ENCODE peak calls at places on chromosomes 11 and 22, in seven cellular contexts. One of them, this sample, is unnamed. For H3K4me1, the result is how much of the 10 kb centered on the place peaks cover.

GRCh38 chr11:70586261-70587094 is 188.1 kb downstream of the CTTN start:
- DNase-seq in kidney: peak
- DNase-seq in tibial artery: peak
- DNase-seq in CD8-positive, alpha-beta T cell: no peak
- DNase-seq in neuronal stem cell: no peak
- DNase-seq in body of pancreas: no peak
- DNase-seq in adrenal gland: no peak
- DNase-seq in this sample: no peak

GRCh38 chr11:131064373-131064991 is 148.2 kb upstream of the SNX19 start:
- DNase-seq in kidney: peak
- DNase-seq in tibial artery: no peak
- DNase-seq in CD8-positive, alpha-beta T cell: no peak
- DNase-seq in neuronal stem cell: peak
- DNase-seq in body of pancreas: peak
- DNase-seq in adrenal gland: peak
- DNase-seq in this sample: peak

GRCh38 chr22:35766654-35767580 is 49.2 kb downstream of the APOL5 start:
- DNase-seq in kidney: no peak
- DNase-seq in tibial artery: no peak
- DNase-seq in CD8-positive, alpha-beta T cell: no peak
- DNase-seq in neuronal stem cell: peak
- DNase-seq in body of pancreas: no peak
- DNase-seq in adrenal gland: no peak
- DNase-seq in this sample: peak

GRCh38 chr22:22870577-22871398 is 16.8 kb upstream of the IGLL5 start:
- DNase-seq in kidney: no peak
- DNase-seq in tibial artery: no peak
- DNase-seq in CD8-positive, alpha-beta T cell: no peak
- DNase-seq in neuronal stem cell: no peak
- DNase-seq in body of pancreas: no peak
- DNase-seq in adrenal gland: no peak
- DNase-seq in this sample: no peak

GRCh38 chr11:127308291-127308690 is 307.7 kb upstream of the KIRREL3 start:
- DNase-seq in kidney: no peak
- DNase-seq in tibial artery: no peak
- DNase-seq in CD8-positive, alpha-beta T cell: no peak
- DNase-seq in neuronal stem cell: no peak
- DNase-seq in body of pancreas: no peak
- DNase-seq in adrenal gland: no peak
- DNase-seq in this sample: no peak

GRCh38 chr11:3153291-3153861 is 11.7 kb downstream of the OSBPL5 start:
- DNase-seq in kidney: peak
- DNase-seq in tibial artery: peak
- DNase-seq in CD8-positive, alpha-beta T cell: no peak
- DNase-seq in neuronal stem cell: no peak
- DNase-seq in body of pancreas: no peak
- DNase-seq in adrenal gland: peak
- DNase-seq in this sample: no peak

GRCh38 chr11:93611836-93612677 is 49.4 kb upstream of the CEP295 start:
- DNase-seq in kidney: no peak
- DNase-seq in tibial artery: no peak
- DNase-seq in CD8-positive, alpha-beta T cell: no peak
- DNase-seq in neuronal stem cell: no peak
- DNase-seq in body of pancreas: peak
- DNase-seq in adrenal gland: no peak
- DNase-seq in this sample: no peak

GRCh38 chr11:114250993-114251796 is 45.0 kb upstream of the NNMT start:
- DNase-seq in kidney: no peak
- DNase-seq in tibial artery: no peak
- DNase-seq in CD8-positive, alpha-beta T cell: no peak
- DNase-seq in neuronal stem cell: no peak
- DNase-seq in body of pancreas: no peak
- DNase-seq in adrenal gland: peak
- DNase-seq in this sample: no peak

GRCh38 chr11:107916671-107917241 is 11.5 kb upstream of the RAB39A start:
- DNase-seq in kidney: no peak
- DNase-seq in tibial artery: no peak
- DNase-seq in CD8-positive, alpha-beta T cell: no peak
- DNase-seq in neuronal stem cell: no peak
- DNase-seq in body of pancreas: no peak
- DNase-seq in adrenal gland: peak
- DNase-seq in this sample: peak

GRCh38 chr22:20395181-20395896 is 1.4 kb downstream of the ZNF74 start:
- DNase-seq in kidney: no peak
- DNase-seq in tibial artery: peak
- DNase-seq in CD8-positive, alpha-beta T cell: no peak
- DNase-seq in neuronal stem cell: no peak
- DNase-seq in body of pancreas: no peak
- DNase-seq in adrenal gland: no peak
- DNase-seq in this sample: no peak

GRCh38 chr11:130407978-130408377 is 20.4 kb downstream of the ADAMTS8 start:
- DNase-seq in kidney: no peak
- DNase-seq in tibial artery: peak
- DNase-seq in CD8-positive, alpha-beta T cell: no peak
- DNase-seq in neuronal stem cell: no peak
- DNase-seq in body of pancreas: no peak
- DNase-seq in adrenal gland: peak
- DNase-seq in this sample: no peak

GRCh38 chr11:78961186-78961782 is 386.6 kb upstream of the NARS2 start:
- DNase-seq in kidney: no peak
- DNase-seq in tibial artery: no peak
- DNase-seq in CD8-positive, alpha-beta T cell: no peak
- DNase-seq in neuronal stem cell: peak
- DNase-seq in body of pancreas: peak
- DNase-seq in adrenal gland: no peak
- DNase-seq in this sample: no peak

GRCh38 chr11:62842171-62842717 is 2.9 kb upstream of the WDR74 start:
- DNase-seq in kidney: peak
- DNase-seq in tibial artery: peak
- DNase-seq in CD8-positive, alpha-beta T cell: peak
- DNase-seq in neuronal stem cell: no peak
- DNase-seq in body of pancreas: peak
- DNase-seq in adrenal gland: peak
- DNase-seq in this sample: peak

GRCh38 chr11:59815754-59816153 is 5.2 kb upstream of the MRPL16 start:
- DNase-seq in kidney: no peak
- DNase-seq in tibial artery: no peak
- DNase-seq in CD8-positive, alpha-beta T cell: no peak
- DNase-seq in neuronal stem cell: no peak
- DNase-seq in body of pancreas: no peak
- DNase-seq in adrenal gland: no peak
- DNase-seq in this sample: no peak

GRCh38 chr22:21984793-21985192 is 2.2 kb upstream of the TOP3B start:
- DNase-seq in kidney: peak
- DNase-seq in tibial artery: no peak
- DNase-seq in CD8-positive, alpha-beta T cell: no peak
- DNase-seq in neuronal stem cell: peak
- DNase-seq in body of pancreas: no peak
- DNase-seq in adrenal gland: no peak
- DNase-seq in this sample: no peak

GRCh38 chr11:471468-472145 is 21.5 kb downstream of the PTDSS2 start:
- DNase-seq in kidney: no peak
- DNase-seq in tibial artery: no peak
- DNase-seq in CD8-positive, alpha-beta T cell: no peak
- DNase-seq in neuronal stem cell: no peak
- DNase-seq in body of pancreas: no peak
- DNase-seq in adrenal gland: no peak
- DNase-seq in this sample: no peak

GRCh38 chr11:123188508-123189165 is 6.4 kb downstream of the CLMP start:
- DNase-seq in kidney: no peak
- DNase-seq in tibial artery: no peak
- DNase-seq in CD8-positive, alpha-beta T cell: no peak
- DNase-seq in neuronal stem cell: no peak
- DNase-seq in body of pancreas: no peak
- DNase-seq in adrenal gland: no peak
- DNase-seq in this sample: peak

GRCh38 chr22:20563941-20564371 is 56.5 kb downstream of the MED15 start:
- DNase-seq in kidney: no peak
- DNase-seq in tibial artery: no peak
- DNase-seq in CD8-positive, alpha-beta T cell: no peak
- DNase-seq in neuronal stem cell: no peak
- DNase-seq in body of pancreas: no peak
- DNase-seq in adrenal gland: no peak
- DNase-seq in this sample: no peak

GRCh38 chr11:2276999-2277328 is 6.6 kb upstream of the ASCL2 start:
- DNase-seq in kidney: peak
- DNase-seq in tibial artery: no peak
- DNase-seq in CD8-positive, alpha-beta T cell: no peak
- DNase-seq in neuronal stem cell: no peak
- DNase-seq in body of pancreas: no peak
- DNase-seq in adrenal gland: no peak
- DNase-seq in this sample: no peak

GRCh38 chr22:22770280-22770871 is 117.2 kb upstream of the IGLL5 start:
- DNase-seq in kidney: peak
- DNase-seq in tibial artery: peak
- DNase-seq in CD8-positive, alpha-beta T cell: peak
- DNase-seq in neuronal stem cell: peak
- DNase-seq in body of pancreas: peak
- DNase-seq in adrenal gland: peak
- DNase-seq in this sample: peak

GRCh38 chr11:126834149-126834548 is 166.4 kb downstream of the KIRREL3 start:
- DNase-seq in kidney: no peak
- DNase-seq in tibial artery: no peak
- DNase-seq in CD8-positive, alpha-beta T cell: no peak
- DNase-seq in neuronal stem cell: no peak
- DNase-seq in body of pancreas: no peak
- DNase-seq in adrenal gland: no peak
- DNase-seq in this sample: no peak

GRCh38 chr11:13970986-13971385 is 8.5 kb downstream of the SPON1 start:
- DNase-seq in kidney: peak
- DNase-seq in tibial artery: no peak
- DNase-seq in CD8-positive, alpha-beta T cell: no peak
- DNase-seq in neuronal stem cell: no peak
- DNase-seq in body of pancreas: no peak
- DNase-seq in adrenal gland: no peak
- DNase-seq in this sample: peak

GRCh38 chr11:48169259-48169658 is 47.4 kb upstream of the OR4B1 start:
- DNase-seq in kidney: no peak
- DNase-seq in tibial artery: no peak
- DNase-seq in CD8-positive, alpha-beta T cell: no peak
- DNase-seq in neuronal stem cell: no peak
- DNase-seq in body of pancreas: no peak
- DNase-seq in adrenal gland: no peak
- DNase-seq in this sample: no peak

DNA sequence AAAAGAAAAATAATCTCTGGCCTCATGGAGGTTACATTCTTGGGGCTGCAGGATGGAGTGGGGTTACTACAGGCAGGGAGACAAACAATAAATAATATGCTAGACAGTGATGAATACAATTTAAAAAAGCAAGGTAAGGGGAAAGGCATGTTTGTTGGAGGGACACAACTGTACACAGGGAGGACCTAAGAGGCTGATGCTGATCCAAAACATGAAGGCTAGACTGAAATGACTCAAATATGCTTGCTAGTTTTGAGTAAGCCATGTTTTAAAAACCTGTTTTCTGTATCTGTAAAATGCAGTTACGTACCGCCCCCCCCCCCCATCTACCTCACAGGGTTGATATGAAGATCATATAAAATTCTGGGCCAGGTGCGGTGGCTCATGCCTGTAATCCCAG is 44.0 kb downstream of the EIF4ENIF1 start:
- DNase-seq in kidney: no peak
- DNase-seq in tibial artery: no peak
- DNase-seq in CD8-positive, alpha-beta T cell: no peak
- DNase-seq in neuronal stem cell: no peak
- DNase-seq in body of pancreas: no peak
- DNase-seq in adrenal gland: no peak
- DNase-seq in this sample: no peak
- H3K4me1 ChIP-seq in kidney: under half
- H3K4me1 ChIP-seq in tibial artery: under half
- H3K4me1 ChIP-seq in CD8-positive, alpha-beta T cell: under half
- H3K4me1 ChIP-seq in neuronal stem cell: under half
- H3K4me1 ChIP-seq in body of pancreas: under half
- H3K4me1 ChIP-seq in adrenal gland: under half
- H3K4me1 ChIP-seq in this sample: under half

GRCh38 chr22:33542722-33543121 is 377.6 kb downstream of the LARGE1 start:
- DNase-seq in kidney: no peak
- DNase-seq in tibial artery: no peak
- DNase-seq in CD8-positive, alpha-beta T cell: no peak
- DNase-seq in neuronal stem cell: peak
- DNase-seq in body of pancreas: no peak
- DNase-seq in adrenal gland: no peak
- DNase-seq in this sample: no peak
- H3K4me1 ChIP-seq in kidney: under half
- H3K4me1 ChIP-seq in tibial artery: under half
- H3K4me1 ChIP-seq in CD8-positive, alpha-beta T cell: under half
- H3K4me1 ChIP-seq in neuronal stem cell: under half
- H3K4me1 ChIP-seq in body of pancreas: under half
- H3K4me1 ChIP-seq in adrenal gland: under half
- H3K4me1 ChIP-seq in this sample: under half

GRCh38 chr11:21707116-21707769 is 485.6 kb upstream of the ANO5 start:
- DNase-seq in kidney: no peak
- DNase-seq in tibial artery: no peak
- DNase-seq in CD8-positive, alpha-beta T cell: no peak
- DNase-seq in neuronal stem cell: no peak
- DNase-seq in body of pancreas: no peak
- DNase-seq in adrenal gland: no peak
- DNase-seq in this sample: no peak

GRCh38 chr11:21704539-21704938 is 488.3 kb upstream of the ANO5 start:
- DNase-seq in kidney: no peak
- DNase-seq in tibial artery: no peak
- DNase-seq in CD8-positive, alpha-beta T cell: no peak
- DNase-seq in neuronal stem cell: no peak
- DNase-seq in body of pancreas: no peak
- DNase-seq in adrenal gland: no peak
- DNase-seq in this sample: no peak
- H3K4me1 ChIP-seq in kidney: under half
- H3K4me1 ChIP-seq in tibial artery: under half
- H3K4me1 ChIP-seq in CD8-positive, alpha-beta T cell: under half
- H3K4me1 ChIP-seq in neuronal stem cell: under half
- H3K4me1 ChIP-seq in body of pancreas: under half
- H3K4me1 ChIP-seq in adrenal gland: under half
- H3K4me1 ChIP-seq in this sample: under half

GRCh38 chr22:45842141-45842831 is 134.7 kb downstream of the WNT7B start:
- DNase-seq in kidney: no peak
- DNase-seq in tibial artery: no peak
- DNase-seq in CD8-positive, alpha-beta T cell: no peak
- DNase-seq in neuronal stem cell: no peak
- DNase-seq in body of pancreas: no peak
- DNase-seq in adrenal gland: no peak
- DNase-seq in this sample: no peak
- H3K4me1 ChIP-seq in kidney: under half
- H3K4me1 ChIP-seq in tibial artery: under half
- H3K4me1 ChIP-seq in CD8-positive, alpha-beta T cell: under half
- H3K4me1 ChIP-seq in neuronal stem cell: under half
- H3K4me1 ChIP-seq in body of pancreas: under half
- H3K4me1 ChIP-seq in adrenal gland: under half
- H3K4me1 ChIP-seq in this sample: under half

GRCh38 chr22:46454910-46455269 is 82.5 kb downstream of the CELSR1 start:
- DNase-seq in kidney: no peak
- DNase-seq in tibial artery: no peak
- DNase-seq in CD8-positive, alpha-beta T cell: no peak
- DNase-seq in neuronal stem cell: no peak
- DNase-seq in body of pancreas: no peak
- DNase-seq in adrenal gland: no peak
- DNase-seq in this sample: no peak
- H3K4me1 ChIP-seq in kidney: under half
- H3K4me1 ChIP-seq in tibial artery: under half
- H3K4me1 ChIP-seq in CD8-positive, alpha-beta T cell: under half
- H3K4me1 ChIP-seq in neuronal stem cell: under half
- H3K4me1 ChIP-seq in body of pancreas: under half
- H3K4me1 ChIP-seq in adrenal gland: under half
- H3K4me1 ChIP-seq in this sample: under half

This sample was measured in SJCRH30.